ENCODE peak calls at places on chromosomes 6 and 20, in four cellular contexts. C, E, D and V are unnamed samples.

GRCh38 chr6:13767121-13767794 is 47.1 kb downstream of the MCUR1 start:
- DNase-seq in C (peak; percentile 74), E (peak; percentile 89), D (peak; percentile 23), V (peak; percentile 61)

GRCh38 chr6:163568275-163568674 is 153.8 kb downstream of the QKI start:
- DNase-seq in C (no peak), E (no peak), D (no peak), V (no peak)

GRCh38 chr6:40308533-40309306 is 278.4 kb downstream of the LRFN2 start:
- DNase-seq in C (peak; percentile 64), E (no peak), D (peak; percentile 49), V (peak; percentile 49)

GRCh38 chr20:58741384-58741783 is 48.8 kb downstream of the NPEPL1 start:
- DNase-seq in C (no peak), E (no peak), D (no peak), V (no peak)

GRCh38 chr6:75621846-75622245 is 20.2 kb downstream of the SENP6 start:
- DNase-seq in C (no peak), E (no peak), D (no peak), V (no peak)

GRCh38 chr6:5481024-5481423 is 219.7 kb downstream of the FARS2 start:
- DNase-seq in C (no peak), E (no peak), D (no peak), V (no peak)

GRCh38 chr20:63775096-63775978 is 35.8 kb downstream of the SLC2A4RG start:
- DNase-seq in C (peak; percentile 78), E (no peak), D (no peak), V (peak; percentile 91)

GRCh38 chr6:161882196-161882595 is 608.3 kb upstream of the AGPAT4 start:
- DNase-seq in C (no peak), E (no peak), D (no peak), V (no peak)

GRCh38 chr6:170074907-170075306 is 216.0 kb downstream of the DLL1 start:
- DNase-seq in C (peak; percentile 7), E (no peak), D (no peak), V (no peak)

GRCh38 chr6:45677381-45677992 is 299.8 kb upstream of the SUPT3H start:
- DNase-seq in C (no peak), E (no peak), D (no peak), V (peak; percentile 31)

GRCh38 chr6:24838081-24838480 is 39.4 kb upstream of the ARMH2 start:
- DNase-seq in C (no peak), E (no peak), D (no peak), V (no peak)

GRCh38 chr6:56652994-56653393 is 10.3 kb upstream of the DST start:
- DNase-seq in C (no peak), E (no peak), D (no peak), V (no peak)

GRCh38 chr6:144646066-144646800 is 361.1 kb downstream of the UTRN start:
- DNase-seq in C (no peak), E (no peak), D (no peak), V (no peak)

GRCh38 chr20:25848222-25848621 is 151.6 kb upstream of the ZNF337 start:
- DNase-seq in C (peak; percentile 10), E (peak; percentile 37), D (no peak), V (no peak)

GRCh38 chr20:62860391-62860923 is 1.2 kb downstream of the TCFL5 start:
- DNase-seq in C (no peak), E (no peak), D (no peak), V (no peak)

GRCh38 chr20:45011108-45011526 is 44.8 kb downstream of the STK4 start:
- DNase-seq in C (peak; percentile 63), E (no peak), D (peak; percentile 54), V (no peak)

GRCh38 chr6:27503436-27504030 is 30.6 kb upstream of the ZNF184 start:
- DNase-seq in C (peak; percentile 82), E (peak; percentile 74), D (peak; percentile 31), V (no peak)

GRCh38 chr6:27507041-27507956 is 34.4 kb upstream of the ZNF184 start:
- DNase-seq in C (no peak), E (no peak), D (no peak), V (no peak)

GRCh38 chr6:27502508-27503435 is 29.9 kb upstream of the ZNF184 start:
- DNase-seq in C (peak; percentile 83), E (no peak), D (peak; percentile 26), V (no peak)

GRCh38 chr6:27501187-27501586 is 28.3 kb upstream of the ZNF184 start:
- DNase-seq in C (no peak), E (no peak), D (no peak), V (no peak)

DNA sequence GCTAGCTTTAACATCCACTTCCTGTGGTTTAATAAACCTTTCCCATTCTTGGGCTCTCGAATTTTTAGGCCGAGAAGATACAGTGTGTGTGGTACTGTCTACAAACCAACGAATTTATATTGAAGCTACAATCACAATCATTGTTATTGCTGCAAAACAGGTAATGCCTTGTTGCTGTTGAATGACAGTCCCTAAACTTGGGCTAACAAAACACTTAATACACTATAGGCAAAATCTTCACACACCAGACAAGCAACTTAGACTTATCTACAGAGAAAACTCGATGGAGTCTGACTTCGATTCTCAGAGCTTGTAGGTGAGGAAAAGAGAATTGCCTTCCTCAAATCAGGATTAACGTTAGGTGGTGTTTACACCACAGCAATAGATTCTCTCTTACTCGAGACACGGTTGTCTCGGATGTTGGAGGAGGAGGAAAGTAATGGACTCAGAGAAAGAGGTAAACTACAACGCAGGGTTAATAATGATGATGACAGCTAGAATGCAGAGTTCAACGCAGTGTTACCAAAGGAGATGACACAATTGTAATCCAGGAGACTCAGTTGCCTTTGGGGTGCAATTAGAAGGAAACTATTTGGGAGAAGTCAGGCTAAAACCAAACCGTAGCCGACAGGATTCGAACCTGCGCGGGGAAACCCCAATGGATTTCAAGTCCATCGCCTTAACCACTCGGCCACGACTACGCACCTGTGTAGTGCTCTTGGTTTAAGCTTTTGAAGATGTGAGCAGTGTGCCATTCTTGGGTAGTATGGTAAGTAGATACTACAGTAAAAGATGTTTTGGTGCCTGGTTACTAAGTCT is 32.5 kb upstream of the ZNF184 start:
- DNase-seq in C (peak; percentile 68), E (peak; percentile 77), D (peak; percentile 47), V (no peak)
- TF ChIP-seq EP300 in C (no peak), E (no peak), D (no peak), V (no peak)

DNA sequence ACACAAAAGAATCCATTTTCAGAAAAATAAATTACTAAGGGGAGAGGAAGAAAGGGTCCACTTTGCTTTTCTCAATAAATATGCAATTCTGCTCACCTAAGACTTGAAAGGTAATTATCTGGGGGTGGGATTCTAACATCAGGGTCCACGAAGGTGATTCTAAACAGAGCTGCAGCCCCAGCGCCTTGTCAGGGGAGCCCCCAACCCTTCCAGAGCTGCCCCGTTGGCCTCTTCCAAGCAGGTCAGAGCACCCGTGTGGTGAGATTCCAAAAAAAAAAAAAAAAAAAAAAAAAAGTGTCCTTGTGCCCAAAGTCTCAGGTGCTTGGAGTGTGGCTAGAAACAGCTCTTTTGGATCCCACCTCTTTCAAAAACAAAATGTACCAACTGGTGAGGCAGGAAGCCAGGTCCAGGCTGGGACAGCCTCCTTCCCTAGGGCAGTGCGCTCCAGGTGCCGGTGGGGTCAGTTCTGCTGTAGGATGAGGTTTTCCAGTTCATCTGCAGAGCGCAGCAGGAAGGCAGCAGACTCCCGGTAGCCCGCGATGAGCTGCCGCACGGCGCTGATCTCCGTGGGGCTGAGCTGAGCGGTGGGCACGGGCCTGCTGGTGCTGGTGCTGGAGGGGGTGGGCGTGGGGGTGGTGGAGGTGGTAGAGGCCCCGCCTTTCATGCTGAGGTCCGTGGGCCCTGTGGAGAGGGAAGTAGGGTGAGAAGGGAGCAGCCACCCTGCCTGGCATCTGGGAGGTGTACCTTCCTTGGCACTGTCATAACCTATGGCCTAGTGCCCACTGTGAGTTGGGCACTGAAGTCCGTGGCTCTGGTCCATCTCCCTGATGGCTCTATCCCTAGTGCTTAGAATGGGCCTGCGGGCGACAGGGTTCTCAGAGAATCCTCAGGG is 89.3 kb downstream of the ASXL1 start:
- DNase-seq in C (no peak), E (peak; percentile 72), D (no peak), V (no peak)
- H3K4me1 ChIP-seq in C (peaks cover 23% of the 10 kb centered on the region), E (peaks cover 3% of the 10 kb centered on the region), D (peaks cover 24% of the 10 kb centered on the region), V (peaks cover 37% of the 10 kb centered on the region)

GRCh38 chr6:49618257-49618656 is 18.4 kb downstream of the RHAG start:
- DNase-seq in C (no peak), E (no peak), D (no peak), V (no peak)
- TF ChIP-seq EP300 in C (no peak), E (no peak), D (no peak), V (no peak)

GRCh38 chr6:318265-318890 is 26.1 kb downstream of the DUSP22 start:
- DNase-seq in C (no peak), E (peak; percentile 54), D (no peak), V (peak; percentile 18)

GRCh38 chr6:317452-318144 is 25.3 kb downstream of the DUSP22 start:
- DNase-seq in C (no peak), E (peak; percentile 65), D (no peak), V (peak; percentile 21)

GRCh38 chr6:321158-321438 is 28.8 kb downstream of the DUSP22 start:
- DNase-seq in C (no peak), E (peak; percentile 32), D (no peak), V (peak; percentile 15)

GRCh38 chr6:320351-321157 is 28.3 kb downstream of the DUSP22 start:
- DNase-seq in C (no peak), E (peak; percentile 59), D (no peak), V (no peak)

GRCh38 chr6:319177-320131 is 27.2 kb downstream of the DUSP22 start:
- DNase-seq in C (no peak), E (peak; percentile 53), D (no peak), V (peak; percentile 16)
- H3K4me1 ChIP-seq in C (no peaks in the 10 kb centered on the region), E (no peaks in the 10 kb centered on the region), D (peaks cover 4% of the 10 kb centered on the region), V (peaks cover 15% of the 10 kb centered on the region)

GRCh38 chr6:149471801-149472200 is 13.0 kb downstream of the ZC3H12D start:
- DNase-seq in C (no peak), E (no peak), D (no peak), V (no peak)

GRCh38 chr6:149476789-149477455 is 7.9 kb downstream of the ZC3H12D start:
- DNase-seq in C (no peak), E (peak; percentile 27), D (no peak), V (no peak)

GRCh38 chr6:149473080-149474052 is 11.4 kb downstream of the ZC3H12D start:
- DNase-seq in C (no peak), E (no peak), D (no peak), V (no peak)

GRCh38 chr6:149472241-149472640 is 12.6 kb downstream of the ZC3H12D start:
- DNase-seq in C (no peak), E (no peak), D (no peak), V (no peak)

DNA sequence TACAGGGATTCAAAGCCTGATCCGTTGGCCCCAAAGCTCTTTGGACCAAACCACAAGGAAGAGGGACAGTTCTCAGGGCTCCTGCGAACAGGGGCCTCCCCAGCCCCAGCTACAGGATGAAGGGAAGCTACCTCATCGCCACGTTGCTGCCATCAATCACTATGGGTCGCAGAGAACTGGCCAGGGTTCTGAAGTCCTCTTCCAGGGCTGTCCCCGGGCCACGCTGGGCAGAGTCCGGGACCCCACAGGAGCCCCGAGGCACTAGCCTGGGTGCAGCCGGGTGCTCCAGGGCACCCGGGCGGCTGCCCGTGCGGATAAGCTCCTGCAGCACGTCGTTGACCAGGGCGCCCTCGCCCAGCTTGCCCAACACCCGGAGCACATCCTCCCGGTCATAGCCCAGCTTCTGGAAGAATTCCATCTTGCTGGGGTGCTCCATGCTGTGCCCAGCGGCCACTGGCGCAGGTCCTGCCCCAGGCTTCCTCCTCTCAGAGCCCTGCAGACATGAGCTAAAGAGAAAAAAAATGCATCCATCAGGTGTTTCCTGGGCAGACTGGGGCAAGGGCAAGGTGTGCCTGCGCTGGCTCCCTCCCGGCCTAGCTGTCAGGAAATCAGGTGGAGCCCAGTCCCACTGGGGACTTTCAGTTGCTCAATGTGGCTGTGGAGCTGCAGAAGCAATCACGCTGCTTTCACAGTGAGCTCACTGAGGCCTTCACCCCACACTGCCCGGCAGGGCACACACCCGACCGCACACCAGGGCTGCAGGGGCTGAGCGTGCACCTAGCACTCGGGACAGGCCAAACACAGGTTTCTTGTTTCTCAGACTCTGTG is 10.5 kb downstream of the ZC3H12D start:
- DNase-seq in C (no peak), E (no peak), D (no peak), V (no peak)
- TF ChIP-seq EP300 in C (no peak), E (no peak), D (no peak), V (no peak)

GRCh38 chr6:107637316-107637715 is 147.4 kb downstream of the SOBP start:
- DNase-seq in C (no peak), E (no peak), D (no peak), V (no peak)
- H3K4me1 ChIP-seq in C (peaks cover 3% of the 10 kb centered on the region), E (no peaks in the 10 kb centered on the region), D (peaks cover 5% of the 10 kb centered on the region), V (peaks cover 12% of the 10 kb centered on the region)